ENCODE peak calls at places on chromosomes 5 and 9, in seven cellular contexts. T, R, P, Z, J, F and M are unnamed samples.

GRCh38 chr9:130952065-130952762 is 13.2 kb upstream of the FIBCD1 start:
- DNase-seq in T (no peak), F (no peak), P (no peak), J (no peak), R (no peak), Z (no peak), M (no peak)

GRCh38 chr9:14347408-14348224 is 33.7 kb upstream of the NFIB start:
- DNase-seq in Z (no peak), F (no peak), R (peak), P (peak), T (no peak), J (no peak), M (no peak)

GRCh38 chr9:77899679-77900354 is 131.8 kb downstream of the GNAQ start:
- DNase-seq in Z (no peak), P (peak), F (peak), T (no peak), J (peak), R (peak), M (no peak)

GRCh38 chr5:64680289-64680688 is 10.0 kb upstream of the SHISAL2B start:
- DNase-seq in F (no peak), J (no peak), R (peak), T (no peak), P (no peak), Z (no peak), M (no peak)

GRCh38 chr5:88804444-88804843 is 78.5 kb downstream of the MEF2C start:
- DNase-seq in R (no peak), P (no peak), T (no peak), Z (no peak), J (no peak), F (no peak), M (no peak)

GRCh38 chr9:113398796-113399195 is 2.3 kb downstream of the ALAD start:
- DNase-seq in P (no peak), T (no peak), R (no peak), Z (no peak), J (no peak), F (no peak), M (no peak)

GRCh38 chr5:143889986-143890385 is 78.0 kb downstream of the HMHB1 start:
- DNase-seq in Z (no peak), F (peak), P (peak), R (peak), J (no peak), T (no peak), M (no peak)

GRCh38 chr5:67051164-67051563 is 145.4 kb downstream of the CD180 start:
- DNase-seq in Z (no peak), T (no peak), R (no peak), J (no peak), F (no peak), P (no peak), M (no peak)

GRCh38 chr5:96335873-96336272 is 97.2 kb downstream of the PCSK1 start:
- DNase-seq in R (no peak), F (peak), Z (no peak), P (no peak), J (no peak), T (no peak), M (no peak)

GRCh38 chr5:97498657-97499056 is 315.6 kb upstream of the RIOK2 start:
- DNase-seq in J (no peak), F (no peak), T (no peak), Z (no peak), P (no peak), R (no peak), M (no peak)

GRCh38 chr5:76579166-76579765 is 43.9 kb downstream of the F2RL2 start:
- DNase-seq in R (no peak), Z (no peak), T (no peak), J (no peak), F (peak), P (peak), M (no peak)

GRCh38 chr9:4371108-4371507 is 71.2 kb upstream of the GLIS3 start:
- DNase-seq in Z (no peak), T (no peak), J (peak), F (peak), R (peak), P (peak), M (no peak)

GRCh38 chr5:95027151-95027721 is 257.7 kb downstream of the MCTP1 start:
- DNase-seq in R (no peak), F (no peak), J (no peak), P (no peak), T (no peak), Z (no peak), M (no peak)

GRCh38 chr9:31542384-31543055 is 841.9 kb upstream of the ACO1 start:
- DNase-seq in J (no peak), R (peak), F (peak), T (peak), Z (no peak), P (peak), M (no peak)

GRCh38 chr5:153907170-153907775 is 131.4 kb downstream of the FAM114A2 start:
- DNase-seq in P (no peak), Z (no peak), J (no peak), F (no peak), T (no peak), R (no peak), M (no peak)

GRCh38 chr5:53974021-53974420 is 336.4 kb downstream of the ARL15 start:
- DNase-seq in F (no peak), R (no peak), J (no peak), T (no peak), Z (no peak), P (no peak), M (no peak)

GRCh38 chr9:38015267-38015666 is 53.8 kb downstream of the SHB start:
- DNase-seq in Z (no peak), T (no peak), R (no peak), F (no peak), J (no peak), P (no peak), M (no peak)

GRCh38 chr9:27151693-27152397 is 42.8 kb downstream of the TEK start:
- DNase-seq in Z (no peak), F (peak), P (peak), R (peak), J (no peak), T (no peak), M (no peak)

GRCh38 chr9:114898741-114899140 is 31.6 kb downstream of the TNFSF8 start:
- DNase-seq in J (no peak), R (no peak), F (no peak), P (no peak), T (no peak), Z (no peak), M (no peak)

GRCh38 chr5:151357097-151357496 is 9.7 kb upstream of the SLC36A2 start:
- DNase-seq in T (no peak), P (no peak), Z (no peak), R (no peak), J (no peak), F (no peak), M (no peak)

GRCh38 chr9:82457281-82457680 is 468.7 kb downstream of the SPATA31D1 start:
- DNase-seq in P (no peak), Z (no peak), J (no peak), R (no peak), F (no peak), T (no peak), M (no peak)

GRCh38 chr5:173027905-173028304 is 28.2 kb upstream of the CREBRF start:
- DNase-seq in F (no peak), P (no peak), R (no peak), J (no peak), T (no peak), Z (no peak), M (no peak)

GRCh38 chr5:76082790-76083554 is at the start of gene SV2C:
- DNase-seq in J (no peak), P (no peak), Z (no peak), T (peak), F (no peak), R (no peak), M (no peak)

GRCh38 chr5:179265529-179266290 is 79.6 kb downstream of the ADAMTS2 start:
- DNase-seq in T (no peak), J (peak), P (peak), R (peak), Z (no peak), F (peak), M (no peak)

GRCh38 chr5:145568581-145568980 is 266.6 kb downstream of the PRELID2 start:
- DNase-seq in J (peak), T (no peak), Z (no peak), R (no peak), P (peak), F (peak), M (no peak)

GRCh38 chr5:44665101-44665701 is 143.5 kb upstream of the MRPS30 start:
- DNase-seq in P (peak), J (no peak), F (no peak), R (no peak), Z (no peak), T (no peak), M (no peak)

GRCh38 chr9:87119328-87119881 is 172.1 kb upstream of the GAS1 start:
- DNase-seq in J (peak), R (peak), P (peak), F (peak), Z (peak), T (no peak), M (no peak)

GRCh38 chr9:92615790-92616189 is 54.1 kb downstream of the IPPK start:
- DNase-seq in P (no peak), R (no peak), F (no peak), Z (no peak), T (no peak), J (no peak), M (no peak)